ENCODE peak calls at places on chromosome 1, in four cellular contexts. Y, W, I and F are unnamed samples.

GRCh38 chr1:66140072-66140471 is 347.4 kb downstream of the PDE4B start:
- DNase-seq in Y (no peak), W (no peak), I (no peak), F (no peak)

GRCh38 chr1:59667020-59667419 is 147.7 kb upstream of the HOOK1 start:
- DNase-seq in Y (no peak), W (no peak), I (no peak), F (no peak)

GRCh38 chr1:65948609-65949229 is 156.0 kb downstream of the PDE4B start:
- DNase-seq in Y (peak; percentile 79), W (no peak), I (peak; percentile 19), F (no peak)

GRCh38 chr1:164838786-164839185 is 279.8 kb downstream of the PBX1 start:
- DNase-seq in Y (no peak), W (no peak), I (no peak), F (no peak)

GRCh38 chr1:210597555-210598134 is 268.9 kb downstream of the HHAT start:
- DNase-seq in Y (peak; percentile 96), W (peak; percentile 68), I (no peak), F (no peak)

GRCh38 chr1:183327429-183328290 is 90.5 kb downstream of the NMNAT2 start:
- DNase-seq in Y (no peak), W (no peak), I (no peak), F (no peak)

GRCh38 chr1:3657096-3657475 is 4.8 kb downstream of the TP73 start:
- DNase-seq in Y (no peak), W (no peak), I (no peak), F (no peak)

GRCh38 chr1:180524160-180524914 is 22.0 kb upstream of the ACBD6 start:
- DNase-seq in Y (peak; percentile 62), W (no peak), I (no peak), F (no peak)

GRCh38 chr1:239772456-239772855 is 319.2 kb upstream of the FMN2 start:
- DNase-seq in Y (no peak), W (no peak), I (no peak), F (no peak)

GRCh38 chr1:20410555-20410954 is 75.5 kb downstream of the CAMK2N1 start:
- DNase-seq in Y (peak; percentile 35), W (no peak), I (peak; percentile 63), F (peak; percentile 38)

GRCh38 chr1:239924741-239925350 is 166.8 kb upstream of the FMN2 start:
- DNase-seq in Y (no peak), W (no peak), I (no peak), F (no peak)

GRCh38 chr1:246836169-246836568 is 95.6 kb downstream of the AHCTF1 start:
- DNase-seq in Y (peak; percentile 48), W (no peak), I (no peak), F (peak; percentile 31)

GRCh38 chr1:155856975-155857930 is at the start of gene GON4L:
- DNase-seq in Y (peak; percentile 91), W (peak; percentile 96), I (peak; percentile 76), F (peak; percentile 88)

GRCh38 chr1:193355179-193355578 is 168.8 kb upstream of the B3GALT2 start:
- DNase-seq in Y (peak; percentile 51), W (peak; percentile 17), I (no peak), F (no peak)

DNA sequence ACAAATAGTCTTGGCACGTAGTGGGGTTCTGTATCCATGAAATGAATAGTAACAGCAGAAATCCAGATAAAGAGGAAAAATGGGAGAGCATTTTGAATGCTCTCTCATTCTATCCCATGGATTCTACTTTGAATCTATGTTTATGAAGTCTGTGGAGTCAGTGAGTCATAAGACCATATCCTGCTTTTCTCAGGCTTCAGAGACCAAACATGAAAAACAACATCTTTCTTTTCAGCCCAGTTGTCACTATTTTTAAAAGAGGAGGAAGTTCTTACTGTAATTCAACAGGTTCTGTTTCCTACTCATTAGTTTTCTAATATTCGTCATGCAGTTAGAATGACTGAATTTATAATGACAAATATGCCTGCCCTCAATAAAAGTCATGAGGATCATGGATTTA is 39.4 kb upstream of the CD55 start:
- DNase-seq in Y (peak; percentile 53), W (no peak), I (no peak), F (no peak)
- TF ChIP-seq RCOR1 in Y (no peak), W (no peak), I (no peak), F (no peak)

DNA sequence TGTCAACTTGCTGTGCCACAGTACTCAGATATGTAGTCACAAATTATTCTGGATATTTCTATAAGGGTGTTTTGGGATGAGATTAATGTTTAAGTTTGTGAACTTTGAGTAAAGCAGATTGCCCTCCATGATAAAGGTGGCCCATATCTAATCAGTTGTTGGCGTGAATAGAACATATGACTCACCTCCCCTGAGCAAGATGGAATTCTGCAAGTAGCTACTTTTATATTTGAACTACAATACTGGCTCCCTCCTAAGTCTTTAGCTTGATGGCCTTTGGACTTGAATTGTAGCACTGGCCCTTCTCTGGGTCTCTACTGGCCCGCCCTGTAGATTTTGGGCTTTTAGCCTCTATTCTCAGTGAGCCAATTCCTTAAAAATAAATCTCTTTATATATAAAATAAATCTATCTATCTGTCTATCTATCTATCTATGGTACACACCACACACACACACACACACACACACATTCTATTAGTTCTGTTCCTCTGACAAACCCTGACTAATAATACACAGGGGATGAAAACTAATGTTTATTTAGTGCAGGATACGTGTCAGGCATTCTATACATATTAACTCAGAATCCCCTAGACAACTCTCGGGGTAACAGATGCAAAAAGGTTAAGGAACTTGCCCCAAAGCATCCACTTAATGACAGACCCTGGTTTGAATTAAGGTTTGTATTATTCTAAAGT is 37.9 kb upstream of the PDC start:
- DNase-seq in Y (peak; percentile 57), W (no peak), I (no peak), F (no peak)
- TF ChIP-seq RCOR1 in Y (no peak), W (no peak), I (no peak), F (no peak)

GRCh38 chr1:205585835-205586785 is 45.7 kb downstream of the ELK4 start:
- DNase-seq in Y (no peak), W (no peak), I (no peak), F (no peak)
- TF ChIP-seq RCOR1 in Y (no peak), W (no peak), I (no peak), F (no peak)

GRCh38 chr1:214420341-214420740 is 131.1 kb downstream of the PTPN14 start:
- DNase-seq in Y (no peak), W (no peak), I (no peak), F (no peak)

GRCh38 chr1:214422137-214422671 is 129.2 kb downstream of the PTPN14 start:
- DNase-seq in Y (peak; percentile 94), W (no peak), I (no peak), F (no peak)

GRCh38 chr1:214425101-214425500 is 126.3 kb downstream of the PTPN14 start:
- DNase-seq in Y (no peak), W (no peak), I (no peak), F (no peak)

GRCh38 chr1:214420833-214421232 is 130.6 kb downstream of the PTPN14 start:
- DNase-seq in Y (no peak), W (no peak), I (no peak), F (no peak)

DNA sequence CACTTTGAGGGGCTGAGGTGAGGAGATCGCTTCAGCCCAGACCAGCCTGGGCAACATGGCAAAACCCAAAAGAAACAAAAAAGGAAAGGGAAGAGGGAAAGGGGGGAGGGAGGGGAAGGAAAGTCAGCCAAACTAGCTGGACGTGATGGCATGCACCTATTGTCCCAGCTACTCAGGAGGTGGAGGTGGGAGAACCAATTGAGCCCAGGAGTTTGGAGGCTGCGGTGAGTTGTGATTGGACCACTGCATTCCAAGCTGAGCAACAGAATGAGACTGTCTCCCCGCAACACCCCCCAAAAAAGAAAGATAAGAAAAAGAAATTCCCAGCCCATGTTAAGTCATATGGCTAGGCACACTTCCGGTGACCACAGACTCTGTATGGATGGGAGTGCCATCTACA is 128.4 kb downstream of the PTPN14 start:
- DNase-seq in Y (no peak), W (no peak), I (no peak), F (no peak)
- TF ChIP-seq RCOR1 in Y (no peak), W (no peak), I (no peak), F (no peak)

DNA sequence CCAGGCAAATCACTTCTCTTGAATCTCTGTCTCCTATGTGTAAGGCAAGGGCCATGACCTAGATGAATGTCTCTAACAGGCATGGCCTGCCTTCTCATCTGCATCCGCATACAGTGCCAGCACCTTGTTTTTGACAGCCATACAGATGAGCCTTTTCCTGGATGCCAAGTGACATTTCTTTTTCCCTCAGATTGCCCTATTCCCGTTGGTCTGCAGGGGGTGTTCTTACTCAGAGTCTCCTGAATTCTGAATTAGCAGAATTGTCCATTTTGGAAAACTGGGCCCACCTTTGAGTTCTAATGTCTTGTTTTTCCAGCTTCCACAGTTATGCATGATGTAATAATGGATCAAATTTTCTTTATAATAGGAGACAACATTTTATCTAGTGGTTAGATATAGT is 88.0 kb upstream of the ADAR start:
- DNase-seq in Y (no peak), W (no peak), I (no peak), F (peak; percentile 38)
- TF ChIP-seq RCOR1 in Y (no peak), W (no peak), I (no peak), F (no peak)

DNA sequence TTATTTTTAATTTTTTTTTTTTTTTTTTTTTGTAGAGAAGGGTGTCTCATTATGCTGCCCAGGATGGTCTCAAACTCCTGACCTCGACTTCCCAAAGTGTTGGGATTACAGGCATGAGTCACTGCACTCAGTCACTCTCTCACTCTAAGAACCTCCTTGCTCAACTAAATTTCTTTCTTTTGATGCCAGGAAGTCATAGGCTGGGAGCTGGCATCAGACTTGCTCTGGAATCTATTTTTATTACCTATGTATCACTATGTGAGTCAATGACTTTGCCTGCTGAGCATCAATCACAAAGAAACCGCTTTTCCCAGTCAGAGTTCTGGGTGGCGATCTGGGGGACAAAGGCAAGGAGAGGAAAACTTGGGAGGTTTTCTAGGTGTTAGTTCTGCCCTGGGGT is 35.5 kb upstream of the PARP1 start:
- DNase-seq in Y (peak; percentile 52), W (no peak), I (no peak), F (no peak)
- TF ChIP-seq RCOR1 in Y (no peak), W (no peak), I (no peak), F (no peak)

GRCh38 chr1:76185207-76185606 is 110.7 kb downstream of the ST6GALNAC3 start:
- DNase-seq in Y (no peak), W (no peak), I (no peak), F (no peak)
- TF ChIP-seq RCOR1 in Y (no peak), W (no peak), I (no peak), F (no peak)

GRCh38 chr1:50329332-50329932 is 93.8 kb downstream of the DMRTA2 start:
- DNase-seq in Y (no peak), W (no peak), I (no peak), F (peak; percentile 33)
- TF ChIP-seq RCOR1 in Y (no peak), W (no peak), I (no peak), F (no peak)